ENCODE peak calls at places on chromosomes 6 and 20, in five cellular contexts. One of them, this sample, is unnamed.
A peak's percentile ranks its signal among the peaks of the same experiment; 100 is the strongest.

GRCh38 chr6:46947497-46947896 is 25.8 kb upstream of the ADGRF5 start:
- DNase-seq in BJ: no peak
- DNase-seq in ELF-1: no peak
- DNase-seq in WTC11: no peak
- DNase-seq in CD8-positive, alpha-beta T cell: no peak
- DNase-seq in this sample: no peak

GRCh38 chr6:163083141-163083540 is 331.4 kb upstream of the QKI start:
- DNase-seq in BJ: no peak
- DNase-seq in CD8-positive, alpha-beta T cell: no peak
- DNase-seq in ELF-1: peak; percentile 43
- DNase-seq in WTC11: no peak
- DNase-seq in this sample: no peak

GRCh38 chr6:43627008-43627825 is 1.8 kb downstream of the GTPBP2 start:
- DNase-seq in BJ: peak; percentile 83
- DNase-seq in ELF-1: no peak
- DNase-seq in WTC11: no peak
- DNase-seq in CD8-positive, alpha-beta T cell: no peak
- DNase-seq in this sample: peak; percentile 98

GRCh38 chr6:135935951-135936601 is 84.6 kb downstream of the PDE7B start:
- DNase-seq in ELF-1: no peak
- DNase-seq in BJ: peak; percentile 57
- DNase-seq in WTC11: no peak
- DNase-seq in CD8-positive, alpha-beta T cell: no peak
- DNase-seq in this sample: no peak

GRCh38 chr20:17849901-17850673 is 118.5 kb downstream of the SNX5 start:
- DNase-seq in ELF-1: peak; percentile 52
- DNase-seq in CD8-positive, alpha-beta T cell: no peak
- DNase-seq in BJ: peak; percentile 99
- DNase-seq in WTC11: no peak
- DNase-seq in this sample: peak; percentile 100

GRCh38 chr6:21856844-21857243 is 263.3 kb downstream of the SOX4 start:
- DNase-seq in BJ: no peak
- DNase-seq in WTC11: no peak
- DNase-seq in CD8-positive, alpha-beta T cell: no peak
- DNase-seq in ELF-1: no peak
- DNase-seq in this sample: no peak

GRCh38 chr6:20325641-20326421 is 75.8 kb upstream of the E2F3 start:
- DNase-seq in ELF-1: no peak
- DNase-seq in BJ: no peak
- DNase-seq in WTC11: no peak
- DNase-seq in CD8-positive, alpha-beta T cell: no peak
- DNase-seq in this sample: no peak

GRCh38 chr6:40631760-40632159 is 44.6 kb upstream of the LRFN2 start:
- DNase-seq in CD8-positive, alpha-beta T cell: no peak
- DNase-seq in BJ: no peak
- DNase-seq in ELF-1: no peak
- DNase-seq in WTC11: no peak
- DNase-seq in this sample: no peak

GRCh38 chr6:166240889-166241288 is 67.3 kb downstream of the PRR18 start:
- DNase-seq in BJ: no peak
- DNase-seq in ELF-1: peak; percentile 54
- DNase-seq in CD8-positive, alpha-beta T cell: no peak
- DNase-seq in WTC11: no peak
- DNase-seq in this sample: no peak

GRCh38 chr6:158879180-158879579 is 60.0 kb upstream of the EZR start:
- DNase-seq in CD8-positive, alpha-beta T cell: no peak
- DNase-seq in WTC11: no peak
- DNase-seq in ELF-1: peak; percentile 94
- DNase-seq in BJ: no peak
- DNase-seq in this sample: peak; percentile 93

GRCh38 chr20:48691523-48691922 is 136.3 kb downstream of the PREX1 start:
- DNase-seq in CD8-positive, alpha-beta T cell: no peak
- DNase-seq in BJ: no peak
- DNase-seq in ELF-1: no peak
- DNase-seq in WTC11: no peak
- DNase-seq in this sample: no peak

GRCh38 chr6:57207141-57207540 is 15.0 kb downstream of the RAB23 start:
- DNase-seq in CD8-positive, alpha-beta T cell: no peak
- DNase-seq in ELF-1: no peak
- DNase-seq in BJ: no peak
- DNase-seq in WTC11: no peak
- DNase-seq in this sample: peak; percentile 34

This sample was measured in A172.